ENCODE peak calls at places on chromosomes 3 and 15, in eight cellular contexts. W, E, T, K, H, X, U and G are unnamed samples.
A peak's percentile ranks its signal among the peaks of the same experiment; 100 is the strongest.

GRCh38 chr15:68553994-68554715 is 24.6 kb upstream of the CORO2B start:
- DNase-seq in W (peak; percentile 43), X (peak; percentile 72), E (peak; percentile 87), T (peak; percentile 55), H (peak; percentile 8), U (peak; percentile 55), K (peak; percentile 35), G (no peak)

GRCh38 chr3:72604287-72604686 is 244.0 kb downstream of the SHQ1 start:
- DNase-seq in X (no peak), U (no peak), K (no peak), T (no peak), E (no peak), W (no peak), H (no peak), G (no peak)

GRCh38 chr3:71109241-71109976 is 474.1 kb downstream of the FOXP1 start:
- DNase-seq in E (no peak), K (no peak), H (no peak), X (no peak), W (no peak), T (no peak), U (no peak), G (peak; percentile 86)

GRCh38 chr15:94467034-94467433 is 235.7 kb downstream of the MCTP2 start:
- DNase-seq in U (no peak), W (no peak), E (no peak), X (no peak), K (no peak), H (no peak), T (no peak), G (no peak)

GRCh38 chr3:71537211-71537611 is 46.3 kb downstream of the FOXP1 start:
- DNase-seq in H (peak; percentile 23), K (no peak), E (no peak), T (peak; percentile 69), X (no peak), W (no peak), U (no peak), G (peak; percentile 71)

GRCh38 chr3:102206506-102207145 is 228.2 kb upstream of the ZPLD1 start:
- DNase-seq in X (no peak), W (no peak), U (no peak), T (peak; percentile 83), E (no peak), K (no peak), H (peak; percentile 12), G (peak; percentile 84)

GRCh38 chr15:87631775-87632174 is 624.8 kb downstream of the NTRK3 start:
- DNase-seq in X (no peak), E (no peak), H (no peak), K (no peak), U (no peak), W (no peak), T (no peak), G (no peak)

GRCh38 chr15:67023517-67024321 is 41.7 kb upstream of the SMAD3 start:
- DNase-seq in U (no peak), W (no peak), X (no peak), T (no peak), E (no peak), K (no peak), H (no peak), G (no peak)

GRCh38 chr3:14388200-14388599 is 14.2 kb upstream of the SLC6A6 start:
- DNase-seq in W (no peak), U (no peak), K (no peak), T (no peak), H (no peak), X (no peak), E (no peak), G (no peak)

GRCh38 chr3:183281126-183281797 is 28.2 kb downstream of the B3GNT5 start:
- DNase-seq in E (no peak), X (no peak), U (no peak), K (no peak), W (no peak), H (no peak), T (no peak), G (no peak)